ENCODE peak calls at places on chromosomes 1 and 21, in four cellular contexts. B, I, K and H are unnamed samples.

GRCh38 chr1:62245201-62245600 is 50.6 kb downstream of the L1TD1 start:
- DNase-seq in B (no peak), I (no peak), K (no peak), H (no peak)

GRCh38 chr1:10759413-10760200 is 36.8 kb downstream of the CASZ1 start:
- DNase-seq in B (no peak), I (no peak), K (no peak), H (no peak)

GRCh38 chr1:21069549-21069948 is 107.1 kb downstream of the EIF4G3 start:
- DNase-seq in B (no peak), I (no peak), K (no peak), H (no peak)

GRCh38 chr21:35465750-35466149 is 416.6 kb upstream of the RUNX1 start:
- DNase-seq in B (no peak), I (no peak), K (no peak), H (no peak)

GRCh38 chr1:27590917-27591508 is 12.9 kb downstream of the AHDC1 start:
- DNase-seq in B (no peak), I (no peak), K (no peak), H (no peak)

GRCh38 chr1:180912211-180912800 is 391 bp upstream of the KIAA1614 start:
- DNase-seq in B (no peak), I (peak), K (no peak), H (peak)

GRCh38 chr1:245585252-245585959 is 430.6 kb downstream of the KIF26B start:
- DNase-seq in B (no peak), I (no peak), K (peak), H (no peak)

GRCh38 chr21:26717146-26717739 is 128.0 kb downstream of the ADAMTS1 start:
- DNase-seq in B (no peak), I (no peak), K (no peak), H (no peak)

GRCh38 chr1:5809207-5809788 is 182.9 kb downstream of the NPHP4 start:
- DNase-seq in B (no peak), I (no peak), K (no peak), H (no peak)

GRCh38 chr1:10802948-10803715 is 6.7 kb upstream of the CASZ1 start:
- DNase-seq in B (no peak), I (no peak), K (no peak), H (no peak)

GRCh38 chr1:201226859-201227488 is 36.4 kb downstream of the IGFN1 start:
- DNase-seq in B (no peak), I (peak), K (no peak), H (peak)